ENCODE peak calls at places on chromosomes 16 and 17, in eight cellular contexts. One of them, this sample, is unnamed.

GRCh38 chr16:87121816-87122215 is 195.4 kb downstream of the C16orf95 start:
- DNase-seq in H54: no peak
- DNase-seq in CD4-positive, CD25-positive, alpha-beta regulatory T cell: no peak
- DNase-seq in T-cell: no peak
- DNase-seq in non-pigmented ciliary epithelial cell: no peak
- DNase-seq in G401: no peak
- DNase-seq in HEK293T: no peak
- DNase-seq in activated CD8-positive, alpha-beta memory T cell treated with anti-CD3 and anti-CD28 coated beads, Interleukin-2, amount 10 ng/mL, durations not matched to agents 7 days and 5 days: no peak
- DNase-seq in this sample: no peak

GRCh38 chr16:67726106-67727034 is 7.3 kb upstream of the GFOD2 start:
- DNase-seq in T-cell: no peak
- DNase-seq in HEK293T: no peak
- DNase-seq in H54: no peak
- DNase-seq in non-pigmented ciliary epithelial cell: no peak
- DNase-seq in CD4-positive, CD25-positive, alpha-beta regulatory T cell: no peak
- DNase-seq in activated CD8-positive, alpha-beta memory T cell treated with anti-CD3 and anti-CD28 coated beads, Interleukin-2, amount 10 ng/mL, durations not matched to agents 7 days and 5 days: no peak
- DNase-seq in G401: no peak
- DNase-seq in this sample: no peak

GRCh38 chr17:19386974-19387920 is at the start of gene MFAP4:
- DNase-seq in HEK293T: no peak
- DNase-seq in activated CD8-positive, alpha-beta memory T cell treated with anti-CD3 and anti-CD28 coated beads, Interleukin-2, amount 10 ng/mL, durations not matched to agents 7 days and 5 days: no peak
- DNase-seq in non-pigmented ciliary epithelial cell: no peak
- DNase-seq in T-cell: no peak
- DNase-seq in CD4-positive, CD25-positive, alpha-beta regulatory T cell: no peak
- DNase-seq in H54: no peak
- DNase-seq in G401: peak
- DNase-seq in this sample: no peak

GRCh38 chr17:11467639-11468038 is 130.6 kb upstream of the DNAH9 start:
- DNase-seq in non-pigmented ciliary epithelial cell: no peak
- DNase-seq in H54: no peak
- DNase-seq in activated CD8-positive, alpha-beta memory T cell treated with anti-CD3 and anti-CD28 coated beads, Interleukin-2, amount 10 ng/mL, durations not matched to agents 7 days and 5 days: no peak
- DNase-seq in G401: no peak
- DNase-seq in T-cell: no peak
- DNase-seq in HEK293T: no peak
- DNase-seq in CD4-positive, CD25-positive, alpha-beta regulatory T cell: no peak
- DNase-seq in this sample: no peak

GRCh38 chr17:11340798-11341197 is 99.8 kb downstream of the SHISA6 start:
- DNase-seq in H54: no peak
- DNase-seq in HEK293T: no peak
- DNase-seq in G401: no peak
- DNase-seq in activated CD8-positive, alpha-beta memory T cell treated with anti-CD3 and anti-CD28 coated beads, Interleukin-2, amount 10 ng/mL, durations not matched to agents 7 days and 5 days: no peak
- DNase-seq in non-pigmented ciliary epithelial cell: no peak
- DNase-seq in CD4-positive, CD25-positive, alpha-beta regulatory T cell: no peak
- DNase-seq in T-cell: no peak
- DNase-seq in this sample: no peak

GRCh38 chr17:81044764-81045589 is 10.0 kb downstream of the BAIAP2 start:
- DNase-seq in H54: no peak
- DNase-seq in CD4-positive, CD25-positive, alpha-beta regulatory T cell: no peak
- DNase-seq in G401: peak
- DNase-seq in activated CD8-positive, alpha-beta memory T cell treated with anti-CD3 and anti-CD28 coated beads, Interleukin-2, amount 10 ng/mL, durations not matched to agents 7 days and 5 days: no peak
- DNase-seq in HEK293T: no peak
- DNase-seq in non-pigmented ciliary epithelial cell: peak
- DNase-seq in T-cell: no peak
- DNase-seq in this sample: no peak

GRCh38 chr17:64001763-64002529 is 3.8 kb downstream of the PRR29 start:
- DNase-seq in G401: no peak
- DNase-seq in CD4-positive, CD25-positive, alpha-beta regulatory T cell: no peak
- DNase-seq in activated CD8-positive, alpha-beta memory T cell treated with anti-CD3 and anti-CD28 coated beads, Interleukin-2, amount 10 ng/mL, durations not matched to agents 7 days and 5 days: no peak
- DNase-seq in T-cell: no peak
- DNase-seq in non-pigmented ciliary epithelial cell: no peak
- DNase-seq in HEK293T: no peak
- DNase-seq in H54: no peak
- DNase-seq in this sample: no peak

GRCh38 chr16:4659363-4660353 is 33.7 kb upstream of the NUDT16L1 start:
- DNase-seq in HEK293T: no peak
- DNase-seq in T-cell: no peak
- DNase-seq in activated CD8-positive, alpha-beta memory T cell treated with anti-CD3 and anti-CD28 coated beads, Interleukin-2, amount 10 ng/mL, durations not matched to agents 7 days and 5 days: no peak
- DNase-seq in H54: no peak
- DNase-seq in CD4-positive, CD25-positive, alpha-beta regulatory T cell: no peak
- DNase-seq in non-pigmented ciliary epithelial cell: no peak
- DNase-seq in G401: no peak
- DNase-seq in this sample: no peak